ENCODE peak calls at places on chromosomes 6 and 20, in six cellular contexts. A is cardiac muscle cell; E is T-helper 17 cell; I is stimulated activated CD4-positive, alpha-beta T cell treated with anti-CD3 and anti-CD28 coated beads, Interleukin-1b, Interleukin-23, amount 100 ng/mL, for 1 hour; Q is NCI-H345; F is MV-4-11. X is an unnamed sample.

GRCh38 chr6:108697646-108698161 is 137.0 kb downstream of the FOXO3 start:
- DNase-seq in A (peak; percentile 66), E (no peak), I (no peak), Q (no peak), F (peak; percentile 28), X (no peak)

GRCh38 chr6:26494117-26494516 is 6.0 kb upstream of the BTN1A1 start:
- DNase-seq in A (no peak), E (no peak), I (no peak), Q (no peak), F (no peak), X (no peak)

GRCh38 chr6:36024154-36024760 is at the start of gene SLC26A8:
- DNase-seq in A (no peak), E (no peak), I (no peak), Q (no peak), F (no peak), X (no peak)

GRCh38 chr6:36743538-36744441 is 46.2 kb downstream of the RAB44 start:
- DNase-seq in A (no peak), E (no peak), I (no peak), Q (no peak), F (no peak), X (no peak)

GRCh38 chr20:54223751-54224150 is 15.9 kb downstream of the PFDN4 start:
- DNase-seq in A (no peak), E (no peak), I (no peak), Q (no peak), F (no peak), X (no peak)

GRCh38 chr6:170026272-170027110 is 264.4 kb downstream of the DLL1 start:
- DNase-seq in A (no peak), E (no peak), I (no peak), Q (peak; percentile 92), F (no peak), X (no peak)

GRCh38 chr6:81003156-81003555 is 749.3 kb downstream of the TENT5A start:
- DNase-seq in A (peak; percentile 42), E (no peak), I (no peak), Q (no peak), F (no peak), X (no peak)

GRCh38 chr6:109760208-109760607 is 69.1 kb downstream of the FIG4 start:
- DNase-seq in A (no peak), E (no peak), I (no peak), Q (no peak), F (no peak), X (no peak)

X was measured in NCI-H1930.